ENCODE peak calls at places on chromosome 7, in four cellular contexts. W, E, I and A are unnamed samples. For H3K4me1, the result is how much of the 10 kb centered on the place peaks cover.

GRCh38 chr7:157490465-157490912 is 153.7 kb downstream of the DNAJB6 start:
- DNase-seq in W (peak), E (peak), I (peak), A (no peak)

GRCh38 chr7:157464971-157465481 is 128.2 kb downstream of the DNAJB6 start:
- DNase-seq in W (no peak), E (no peak), I (no peak), A (no peak)

GRCh38 chr7:157409753-157410727 is 73.2 kb downstream of the DNAJB6 start:
- DNase-seq in W (no peak), E (no peak), I (no peak), A (no peak)

GRCh38 chr7:148318838-148319237 is 271.7 kb upstream of the C7orf33 start:
- DNase-seq in W (no peak), E (no peak), I (no peak), A (no peak)

GRCh38 chr7:29924006-29924405 is 65.6 kb downstream of the SCRN1 start:
- DNase-seq in W (no peak), E (peak), I (no peak), A (no peak)

GRCh38 chr7:44966731-44967538 is 11.9 kb downstream of the MYO1G start:
- DNase-seq in W (no peak), E (peak), I (no peak), A (no peak)

GRCh38 chr7:107723255-107723654 is 20.7 kb upstream of the CBLL1 start:
- DNase-seq in W (no peak), E (no peak), I (no peak), A (no peak)

GRCh38 chr7:130219086-130219620 is 11.5 kb downstream of the SSMEM1 start:
- DNase-seq in W (no peak), E (no peak), I (no peak), A (no peak)

GRCh38 chr7:83842894-83843293 is 194.0 kb upstream of the SEMA3E start:
- DNase-seq in W (no peak), E (no peak), I (no peak), A (no peak)

GRCh38 chr7:16846611-16847165 is 35.1 kb downstream of the AGR3 start:
- DNase-seq in W (no peak), E (no peak), I (no peak), A (no peak)

GRCh38 chr7:28957064-28957821 is 887 bp downstream of the TRIL start:
- DNase-seq in W (no peak), E (no peak), I (no peak), A (peak)

GRCh38 chr7:74027683-74028320 is at the start of gene ELN:
- DNase-seq in W (no peak), E (no peak), I (no peak), A (peak)

GRCh38 chr7:80630611-80631010 is 7.8 kb upstream of the CD36 start:
- DNase-seq in W (peak), E (no peak), I (no peak), A (no peak)

GRCh38 chr7:41445951-41446350 is 256.9 kb downstream of the INHBA start:
- DNase-seq in W (no peak), E (no peak), I (no peak), A (no peak)

GRCh38 chr7:24965831-24966708 is 13.9 kb downstream of the OSBPL3 start:
- DNase-seq in W (no peak), E (peak), I (peak), A (peak)

GRCh38 chr7:136174477-136174876 is 197.3 kb upstream of the MTPN start:
- DNase-seq in W (no peak), E (no peak), I (no peak), A (no peak)

GRCh38 chr7:157676001-157676400 is 339.2 kb downstream of the DNAJB6 start:
- DNase-seq in W (no peak), E (no peak), I (no peak), A (no peak)

GRCh38 chr7:70376561-70377031 is 755.3 kb upstream of the GALNT17 start:
- DNase-seq in W (no peak), E (no peak), I (no peak), A (no peak)

GRCh38 chr7:114656471-114656870 is 241.9 kb downstream of the FOXP2 start:
- DNase-seq in W (no peak), E (no peak), I (no peak), A (no peak)

GRCh38 chr7:24827589-24827988 is 70.3 kb upstream of the GSDME start:
- DNase-seq in W (no peak), E (no peak), I (no peak), A (no peak)

GRCh38 chr7:20404371-20404770 is 73.7 kb downstream of the ITGB8 start:
- DNase-seq in W (no peak), E (no peak), I (no peak), A (no peak)

GRCh38 chr7:79806161-79806734 is 328.4 kb upstream of the GNAI1 start:
- DNase-seq in W (peak), E (no peak), I (no peak), A (peak)

GRCh38 chr7:32501522-32501921 is 6.2 kb downstream of the AVL9 start:
- DNase-seq in W (peak), E (no peak), I (no peak), A (peak)

GRCh38 chr7:956031-956430 is 1.6 kb upstream of the ADAP1 start:
- DNase-seq in W (no peak), E (no peak), I (no peak), A (no peak)

GRCh38 chr7:51472017-51472296 is 155.3 kb upstream of the COBL start:
- DNase-seq in W (no peak), E (no peak), I (no peak), A (no peak)
- H3K4me1 ChIP-seq in W (under half), E (under half), I (under half), A (under half)

GRCh38 chr7:155509025-155509724 is 37.2 kb downstream of the CNPY1 start:
- DNase-seq in W (no peak), E (no peak), I (no peak), A (no peak)
- TF ChIP-seq EZH2 in W (no peak), E (no peak), I (peak), A (no peak)

DNA sequence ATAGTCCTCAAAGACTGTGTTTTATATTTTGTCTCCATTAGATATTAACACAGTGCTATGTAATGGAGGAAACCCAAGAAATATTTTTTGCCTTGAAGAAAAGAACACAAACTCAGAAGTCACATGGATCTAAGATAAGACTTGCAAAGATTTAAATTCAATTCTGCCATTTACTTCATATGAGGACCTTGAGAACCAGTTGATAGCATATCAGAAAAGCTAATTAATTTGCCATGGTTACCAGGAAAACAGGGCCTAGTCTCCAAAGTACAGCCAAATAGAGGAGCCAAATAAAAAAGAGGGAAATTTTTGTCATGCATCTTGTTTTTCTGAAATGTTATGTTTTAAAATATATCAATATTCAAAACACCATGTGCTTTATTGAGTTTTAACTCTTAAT is 10.5 kb upstream of the TOMM7 start:
- DNase-seq in W (no peak), E (no peak), I (no peak), A (no peak)
- TF ChIP-seq MYC in W (no peak), E (no peak), I (no peak), A (no peak)

GRCh38 chr7:104998040-104998752 is 15.8 kb upstream of the KMT2E start:
- DNase-seq in W (no peak), E (no peak), I (no peak), A (no peak)
- H3K4me1 ChIP-seq in W (half or more), E (under half), I (under half), A (under half)

GRCh38 chr7:151381333-151382078 is 28.3 kb downstream of the WDR86 start:
- DNase-seq in W (no peak), E (no peak), I (no peak), A (no peak)

GRCh38 chr7:151381083-151381332 is 28.8 kb downstream of the WDR86 start:
- DNase-seq in W (no peak), E (no peak), I (no peak), A (no peak)

GRCh38 chr7:151383638-151384351 is 26.0 kb downstream of the WDR86 start:
- DNase-seq in W (no peak), E (no peak), I (no peak), A (no peak)

GRCh38 chr7:151380199-151381082 is 29.4 kb downstream of the WDR86 start:
- DNase-seq in W (no peak), E (no peak), I (no peak), A (no peak)

DNA sequence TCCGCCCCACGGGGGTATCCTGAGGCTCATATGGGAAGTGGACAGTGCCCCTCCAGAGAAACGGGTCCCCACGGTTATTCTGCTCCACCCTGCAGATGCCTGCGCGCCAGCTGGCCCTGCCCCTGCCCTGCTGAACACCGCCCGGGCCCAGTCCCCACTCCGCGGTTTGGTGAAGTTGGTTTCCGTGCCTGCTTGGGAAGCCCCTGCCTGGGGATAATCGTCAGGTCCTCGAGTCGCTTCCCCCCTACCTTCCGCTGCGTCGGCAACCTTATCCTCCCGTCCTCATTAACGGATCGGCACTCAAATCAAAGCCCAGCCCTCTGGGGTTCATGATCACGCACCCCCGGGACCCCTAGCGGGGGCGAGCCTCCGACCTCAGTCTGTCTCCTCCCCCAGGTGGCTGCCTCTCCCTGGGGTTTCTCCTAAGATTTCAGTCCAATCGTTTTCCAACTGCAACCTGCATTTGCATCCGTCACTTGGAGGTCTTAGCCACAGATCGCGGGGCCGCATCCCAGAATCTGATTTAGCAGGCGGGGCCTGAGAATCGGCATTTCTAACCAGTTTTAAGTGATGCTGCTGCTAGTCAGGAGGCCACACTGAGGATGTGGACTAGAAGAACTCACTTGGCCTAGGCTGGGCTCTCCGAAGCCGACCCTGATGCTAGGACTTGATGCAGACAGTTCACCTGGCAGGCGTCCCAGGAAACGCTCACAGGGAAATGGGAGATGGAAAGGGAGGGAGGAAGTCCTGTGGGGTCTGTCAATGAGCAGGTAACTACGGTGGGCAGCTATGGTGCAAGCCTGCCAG is 27.6 kb downstream of the WDR86 start:
- DNase-seq in W (no peak), E (no peak), I (no peak), A (no peak)
- TF ChIP-seq EZH2 in W (no peak), E (no peak), I (no peak), A (no peak)

GRCh38 chr7:142459557-142459963 is 201.7 kb upstream of the PRSS58 start:
- DNase-seq in W (peak), E (peak), I (no peak), A (peak)
- TF ChIP-seq MYC in W (no peak), E (no peak), I (no peak), A (no peak)